ENCODE peak calls at places on chromosomes 6 and 20, in four cellular contexts. One of them, this sample, is unnamed.

GRCh38 chr20:23654005-23654404 is 16.2 kb upstream of the CST3 start:
- DNase-seq in psoas muscle: no peak
- DNase-seq in thoracic aorta: no peak
- DNase-seq in CD8-positive, alpha-beta T cell: no peak
- DNase-seq in this sample: no peak

GRCh38 chr6:87483929-87484328 is 11.2 kb downstream of the SLC35A1 start:
- DNase-seq in psoas muscle: no peak
- DNase-seq in thoracic aorta: no peak
- DNase-seq in CD8-positive, alpha-beta T cell: no peak
- DNase-seq in this sample: no peak

GRCh38 chr6:155273438-155273837 is 9.6 kb downstream of the CLDN20 start:
- DNase-seq in psoas muscle: no peak
- DNase-seq in thoracic aorta: no peak
- DNase-seq in CD8-positive, alpha-beta T cell: no peak
- DNase-seq in this sample: no peak

GRCh38 chr6:42038163-42038562 is 12.2 kb upstream of the TAF8 start:
- DNase-seq in psoas muscle: no peak
- DNase-seq in thoracic aorta: no peak
- DNase-seq in CD8-positive, alpha-beta T cell: no peak
- DNase-seq in this sample: no peak

GRCh38 chr6:163711615-163712568 is 297.4 kb downstream of the QKI start:
- DNase-seq in psoas muscle: peak
- DNase-seq in thoracic aorta: no peak
- DNase-seq in CD8-positive, alpha-beta T cell: peak
- DNase-seq in this sample: no peak

GRCh38 chr6:411402-412145 is 20.0 kb downstream of the IRF4 start:
- DNase-seq in psoas muscle: no peak
- DNase-seq in thoracic aorta: no peak
- DNase-seq in CD8-positive, alpha-beta T cell: no peak
- DNase-seq in this sample: no peak

GRCh38 chr6:41548841-41549642 is 2.9 kb downstream of the FOXP4 start:
- DNase-seq in psoas muscle: no peak
- DNase-seq in thoracic aorta: no peak
- DNase-seq in CD8-positive, alpha-beta T cell: no peak
- DNase-seq in this sample: no peak

GRCh38 chr20:57397693-57398108 is 6.5 kb downstream of the RBM38 start:
- DNase-seq in psoas muscle: peak
- DNase-seq in thoracic aorta: no peak
- DNase-seq in CD8-positive, alpha-beta T cell: peak
- DNase-seq in this sample: no peak

GRCh38 chr20:41369673-41370072 is 3.1 kb upstream of the EMILIN3 start:
- DNase-seq in psoas muscle: no peak
- DNase-seq in thoracic aorta: no peak
- DNase-seq in CD8-positive, alpha-beta T cell: no peak
- DNase-seq in this sample: no peak

GRCh38 chr20:4802023-4802422 is 80.3 kb downstream of the PRND start:
- DNase-seq in psoas muscle: no peak
- DNase-seq in thoracic aorta: no peak
- DNase-seq in CD8-positive, alpha-beta T cell: no peak
- DNase-seq in this sample: no peak

GRCh38 chr6:56387621-56388413 is 140.4 kb upstream of the COL21A1 start:
- DNase-seq in psoas muscle: no peak
- DNase-seq in thoracic aorta: peak
- DNase-seq in CD8-positive, alpha-beta T cell: no peak
- DNase-seq in this sample: no peak

GRCh38 chr20:45061244-45061643 is 39.7 kb downstream of the KCNS1 start:
- DNase-seq in psoas muscle: no peak
- DNase-seq in thoracic aorta: no peak
- DNase-seq in CD8-positive, alpha-beta T cell: no peak
- DNase-seq in this sample: no peak

GRCh38 chr20:45888681-45889080 is 1.3 kb upstream of the SPATA25 start:
- DNase-seq in psoas muscle: peak
- DNase-seq in thoracic aorta: no peak
- DNase-seq in CD8-positive, alpha-beta T cell: no peak
- DNase-seq in this sample: no peak

DNA sequence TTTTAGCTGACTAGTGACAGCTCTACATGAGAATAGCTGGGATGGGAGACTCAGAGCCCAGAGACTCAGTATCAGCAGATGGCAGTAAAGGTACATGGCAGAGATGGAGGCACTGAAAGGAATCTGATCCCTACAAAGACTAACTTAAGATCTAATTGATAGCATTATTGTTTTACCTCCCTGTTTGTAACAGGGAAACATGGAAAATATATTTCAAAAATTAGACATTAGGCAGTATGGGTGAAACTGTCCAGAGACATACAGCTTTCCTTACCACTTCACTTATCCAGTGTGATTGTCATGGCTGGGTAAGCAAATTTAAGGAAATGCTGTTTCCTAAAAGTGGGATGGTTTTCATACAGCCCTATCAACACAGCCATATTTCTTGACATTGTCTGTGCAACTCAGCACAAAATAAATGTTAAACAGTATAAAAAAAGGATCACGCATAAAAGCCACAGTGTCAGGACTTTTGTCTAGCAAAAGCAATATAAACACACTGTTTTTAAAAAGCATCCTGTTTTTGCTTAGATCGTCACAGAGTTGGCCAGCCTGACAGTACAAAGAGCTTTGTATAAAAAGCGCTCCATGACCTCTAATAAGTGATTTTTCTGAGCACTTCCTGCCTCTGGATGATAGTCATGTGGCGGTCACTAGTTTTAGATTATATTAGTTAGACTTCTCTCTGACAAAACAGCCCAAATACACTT is 376.9 kb downstream of the PHF3 start:
- DNase-seq in psoas muscle: no peak
- DNase-seq in thoracic aorta: no peak
- DNase-seq in CD8-positive, alpha-beta T cell: no peak
- DNase-seq in this sample: no peak
- TF ChIP-seq CTCF in psoas muscle: no peak
- TF ChIP-seq CTCF in thoracic aorta: no peak
- TF ChIP-seq CTCF in CD8-positive, alpha-beta T cell: no peak
- TF ChIP-seq CTCF in this sample: no peak

DNA sequence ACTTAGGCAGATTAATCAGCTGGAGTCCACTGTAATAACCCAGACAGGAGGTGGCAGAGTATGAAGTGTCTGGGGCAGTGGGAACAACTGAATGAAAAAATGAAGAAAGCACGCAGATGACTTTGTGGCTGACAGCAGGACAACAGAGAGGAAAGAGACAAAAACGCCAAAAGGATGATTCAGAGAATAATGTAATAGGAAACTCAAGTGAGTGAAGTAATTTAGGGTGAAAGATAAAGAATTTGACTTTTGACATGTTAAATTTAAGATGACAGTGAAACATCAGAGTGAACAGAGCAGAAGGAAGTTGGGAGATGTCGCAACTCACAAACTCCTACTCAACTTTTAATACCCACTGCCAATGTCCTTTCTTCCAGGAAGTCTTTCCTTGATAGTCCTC is 70.0 kb downstream of the RCAN2 start:
- DNase-seq in psoas muscle: no peak
- DNase-seq in thoracic aorta: no peak
- DNase-seq in CD8-positive, alpha-beta T cell: no peak
- DNase-seq in this sample: no peak
- TF ChIP-seq CTCF in psoas muscle: no peak
- TF ChIP-seq CTCF in thoracic aorta: no peak
- TF ChIP-seq CTCF in CD8-positive, alpha-beta T cell: no peak
- TF ChIP-seq CTCF in this sample: no peak

GRCh38 chr6:34973547-34974248 is 84.6 kb downstream of the ANKS1A start:
- DNase-seq in psoas muscle: no peak
- DNase-seq in thoracic aorta: no peak
- DNase-seq in CD8-positive, alpha-beta T cell: no peak
- DNase-seq in this sample: no peak
- TF ChIP-seq CTCF in psoas muscle: no peak
- TF ChIP-seq CTCF in thoracic aorta: no peak
- TF ChIP-seq CTCF in CD8-positive, alpha-beta T cell: no peak
- TF ChIP-seq CTCF in this sample: no peak

GRCh38 chr6:30940361-30941001 is at the start of gene MUCL3:
- DNase-seq in psoas muscle: no peak
- DNase-seq in thoracic aorta: no peak
- DNase-seq in CD8-positive, alpha-beta T cell: no peak
- DNase-seq in this sample: no peak

GRCh38 chr6:30945281-30945680 is 4.5 kb downstream of the MUCL3 start:
- DNase-seq in psoas muscle: no peak
- DNase-seq in thoracic aorta: no peak
- DNase-seq in CD8-positive, alpha-beta T cell: no peak
- DNase-seq in this sample: no peak

GRCh38 chr6:30939473-30939872 is 1.3 kb upstream of the MUCL3 start:
- DNase-seq in psoas muscle: no peak
- DNase-seq in thoracic aorta: no peak
- DNase-seq in CD8-positive, alpha-beta T cell: no peak
- DNase-seq in this sample: no peak

GRCh38 chr6:30944051-30944450 is 3.3 kb downstream of the MUCL3 start:
- DNase-seq in psoas muscle: no peak
- DNase-seq in thoracic aorta: no peak
- DNase-seq in CD8-positive, alpha-beta T cell: no peak
- DNase-seq in this sample: no peak

DNA sequence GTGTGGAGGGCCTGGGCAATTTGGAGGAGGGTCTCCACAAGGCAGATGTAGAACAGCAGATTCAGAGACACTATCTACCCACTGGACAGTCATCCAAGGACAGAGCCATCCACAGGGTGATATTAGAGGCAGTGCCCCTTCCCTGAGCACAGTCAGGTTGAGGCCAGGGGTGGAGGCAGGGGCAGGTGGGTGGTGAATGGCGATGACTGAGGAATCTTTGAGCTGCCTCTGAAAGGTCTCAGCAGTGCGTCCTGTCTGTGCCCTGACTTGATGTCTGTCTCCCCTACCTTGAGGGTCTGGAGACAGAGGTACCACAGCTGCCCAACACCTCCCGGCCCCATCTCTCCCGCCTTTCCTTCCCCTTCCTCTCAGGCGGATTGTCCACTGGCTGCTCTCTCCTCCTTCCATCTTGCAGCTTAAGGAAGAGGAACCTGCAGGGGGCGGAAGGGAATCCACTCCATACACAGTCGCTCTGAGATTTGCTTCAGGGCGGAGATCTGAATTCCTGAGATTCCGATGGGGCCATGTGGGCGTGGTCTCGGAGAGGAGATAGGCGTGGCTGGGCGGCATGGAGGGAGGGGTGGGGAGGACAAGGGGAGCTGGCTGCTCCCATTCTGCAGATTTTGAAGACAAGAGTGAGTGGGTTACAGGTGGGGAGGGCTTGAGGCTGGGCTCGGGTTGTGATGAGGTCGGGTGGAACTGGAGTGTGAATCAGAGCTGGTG is 1.7 kb downstream of the MUCL3 start:
- DNase-seq in psoas muscle: peak
- DNase-seq in thoracic aorta: peak
- DNase-seq in CD8-positive, alpha-beta T cell: no peak
- DNase-seq in this sample: peak
- TF ChIP-seq CTCF in psoas muscle: peak
- TF ChIP-seq CTCF in thoracic aorta: no peak
- TF ChIP-seq CTCF in CD8-positive, alpha-beta T cell: no peak
- TF ChIP-seq CTCF in this sample: no peak

GRCh38 chr20:47125553-47126373 is 230.7 kb downstream of the ZMYND8 start:
- DNase-seq in psoas muscle: no peak
- DNase-seq in thoracic aorta: no peak
- DNase-seq in CD8-positive, alpha-beta T cell: no peak
- DNase-seq in this sample: no peak
- TF ChIP-seq CTCF in psoas muscle: no peak
- TF ChIP-seq CTCF in thoracic aorta: no peak
- TF ChIP-seq CTCF in CD8-positive, alpha-beta T cell: no peak
- TF ChIP-seq CTCF in this sample: no peak

This sample was measured in omental fat pad.